ENCODE peak calls at places on chromosome 18, in six cellular contexts. One of them, this sample, is unnamed.
A peak's percentile ranks its signal among the peaks of the same experiment; 100 is the strongest.

GRCh38 chr18:36035253-36035652 is 32.1 kb downstream of the RPRD1A start:
- DNase-seq in SW480: no peak
- DNase-seq in CD8-positive, alpha-beta memory T cell: no peak
- DNase-seq in fibroblast of mammary gland: no peak
- DNase-seq in activated T-helper 1 cell treated with anti-CD3 and anti-CD28 coated beads, Interleukin-2, amount 50 U/mL, for 16 hours: no peak
- DNase-seq in NCI-H146: peak; percentile 94
- DNase-seq in this sample: peak; percentile 45

GRCh38 chr18:7017013-7017412 is 100.6 kb downstream of the LAMA1 start:
- DNase-seq in SW480: no peak
- DNase-seq in CD8-positive, alpha-beta memory T cell: no peak
- DNase-seq in fibroblast of mammary gland: peak; percentile 51
- DNase-seq in activated T-helper 1 cell treated with anti-CD3 and anti-CD28 coated beads, Interleukin-2, amount 50 U/mL, for 16 hours: no peak
- DNase-seq in NCI-H146: no peak
- DNase-seq in this sample: no peak

GRCh38 chr18:52903858-52904257 is 563.9 kb downstream of the DCC start:
- DNase-seq in SW480: peak; percentile 2
- DNase-seq in CD8-positive, alpha-beta memory T cell: no peak
- DNase-seq in fibroblast of mammary gland: peak; percentile 3
- DNase-seq in activated T-helper 1 cell treated with anti-CD3 and anti-CD28 coated beads, Interleukin-2, amount 50 U/mL, for 16 hours: no peak
- DNase-seq in NCI-H146: peak; percentile 63
- DNase-seq in this sample: peak; percentile 88

GRCh38 chr18:31741096-31741735 is 19.5 kb downstream of the SLC25A52 start:
- DNase-seq in SW480: no peak
- DNase-seq in CD8-positive, alpha-beta memory T cell: peak; percentile 34
- DNase-seq in fibroblast of mammary gland: peak; percentile 54
- DNase-seq in activated T-helper 1 cell treated with anti-CD3 and anti-CD28 coated beads, Interleukin-2, amount 50 U/mL, for 16 hours: peak; percentile 27
- DNase-seq in NCI-H146: peak; percentile 8
- DNase-seq in this sample: peak; percentile 54

GRCh38 chr18:76722224-76723061 is 99.9 kb upstream of the ZNF236 start:
- DNase-seq in SW480: no peak
- DNase-seq in CD8-positive, alpha-beta memory T cell: no peak
- DNase-seq in fibroblast of mammary gland: no peak
- DNase-seq in activated T-helper 1 cell treated with anti-CD3 and anti-CD28 coated beads, Interleukin-2, amount 50 U/mL, for 16 hours: no peak
- DNase-seq in NCI-H146: no peak
- DNase-seq in this sample: no peak

GRCh38 chr18:79400091-79400590 is 4.4 kb downstream of the NFATC1 start:
- DNase-seq in SW480: no peak
- DNase-seq in CD8-positive, alpha-beta memory T cell: peak; percentile 44
- DNase-seq in fibroblast of mammary gland: no peak
- DNase-seq in activated T-helper 1 cell treated with anti-CD3 and anti-CD28 coated beads, Interleukin-2, amount 50 U/mL, for 16 hours: no peak
- DNase-seq in NCI-H146: peak; percentile 63
- DNase-seq in this sample: peak; percentile 30

GRCh38 chr18:7749510-7749981 is 182.4 kb downstream of the PTPRM start:
- DNase-seq in SW480: no peak
- DNase-seq in CD8-positive, alpha-beta memory T cell: no peak
- DNase-seq in fibroblast of mammary gland: no peak
- DNase-seq in activated T-helper 1 cell treated with anti-CD3 and anti-CD28 coated beads, Interleukin-2, amount 50 U/mL, for 16 hours: no peak
- DNase-seq in NCI-H146: no peak
- DNase-seq in this sample: peak; percentile 38

GRCh38 chr18:72542993-72543361 is 1.2 kb downstream of the CBLN2 start:
- DNase-seq in SW480: no peak
- DNase-seq in CD8-positive, alpha-beta memory T cell: no peak
- DNase-seq in fibroblast of mammary gland: no peak
- DNase-seq in activated T-helper 1 cell treated with anti-CD3 and anti-CD28 coated beads, Interleukin-2, amount 50 U/mL, for 16 hours: no peak
- DNase-seq in NCI-H146: peak; percentile 83
- DNase-seq in this sample: peak; percentile 81

GRCh38 chr18:46630160-46630559 is 26.9 kb downstream of the LOXHD1 start:
- DNase-seq in SW480: no peak
- DNase-seq in CD8-positive, alpha-beta memory T cell: no peak
- DNase-seq in fibroblast of mammary gland: peak; percentile 33
- DNase-seq in activated T-helper 1 cell treated with anti-CD3 and anti-CD28 coated beads, Interleukin-2, amount 50 U/mL, for 16 hours: no peak
- DNase-seq in NCI-H146: no peak
- DNase-seq in this sample: peak; percentile 22

GRCh38 chr18:57974585-57974984 is 69.4 kb upstream of the NEDD4L start:
- DNase-seq in SW480: no peak
- DNase-seq in CD8-positive, alpha-beta memory T cell: no peak
- DNase-seq in fibroblast of mammary gland: no peak
- DNase-seq in activated T-helper 1 cell treated with anti-CD3 and anti-CD28 coated beads, Interleukin-2, amount 50 U/mL, for 16 hours: no peak
- DNase-seq in NCI-H146: no peak
- DNase-seq in this sample: no peak

GRCh38 chr18:22420649-22421048 is 2.9 kb upstream of the CTAGE1 start:
- DNase-seq in SW480: no peak
- DNase-seq in CD8-positive, alpha-beta memory T cell: no peak
- DNase-seq in fibroblast of mammary gland: no peak
- DNase-seq in activated T-helper 1 cell treated with anti-CD3 and anti-CD28 coated beads, Interleukin-2, amount 50 U/mL, for 16 hours: no peak
- DNase-seq in NCI-H146: no peak
- DNase-seq in this sample: no peak

GRCh38 chr18:22346342-22346967 is 71.3 kb downstream of the CTAGE1 start:
- DNase-seq in SW480: no peak
- DNase-seq in CD8-positive, alpha-beta memory T cell: peak; percentile 59
- DNase-seq in fibroblast of mammary gland: peak; percentile 79
- DNase-seq in activated T-helper 1 cell treated with anti-CD3 and anti-CD28 coated beads, Interleukin-2, amount 50 U/mL, for 16 hours: no peak
- DNase-seq in NCI-H146: no peak
- DNase-seq in this sample: peak; percentile 2

GRCh38 chr18:22913861-22914260 is 19.3 kb upstream of the RBBP8 start:
- DNase-seq in SW480: no peak
- DNase-seq in CD8-positive, alpha-beta memory T cell: no peak
- DNase-seq in fibroblast of mammary gland: no peak
- DNase-seq in activated T-helper 1 cell treated with anti-CD3 and anti-CD28 coated beads, Interleukin-2, amount 50 U/mL, for 16 hours: no peak
- DNase-seq in NCI-H146: peak; percentile 12
- DNase-seq in this sample: peak; percentile 97

GRCh38 chr18:35029770-35030169 is 11.4 kb upstream of the MAPRE2 start:
- DNase-seq in SW480: no peak
- DNase-seq in CD8-positive, alpha-beta memory T cell: peak; percentile 54
- DNase-seq in fibroblast of mammary gland: no peak
- DNase-seq in activated T-helper 1 cell treated with anti-CD3 and anti-CD28 coated beads, Interleukin-2, amount 50 U/mL, for 16 hours: no peak
- DNase-seq in NCI-H146: no peak
- DNase-seq in this sample: peak; percentile 45

GRCh38 chr18:59547691-59548182 is 149.5 kb downstream of the CCBE1 start:
- DNase-seq in SW480: no peak
- DNase-seq in CD8-positive, alpha-beta memory T cell: no peak
- DNase-seq in fibroblast of mammary gland: peak; percentile 93
- DNase-seq in activated T-helper 1 cell treated with anti-CD3 and anti-CD28 coated beads, Interleukin-2, amount 50 U/mL, for 16 hours: no peak
- DNase-seq in NCI-H146: no peak
- DNase-seq in this sample: no peak

GRCh38 chr18:32355896-32356295 is 114.8 kb downstream of the GAREM1 start:
- DNase-seq in SW480: no peak
- DNase-seq in CD8-positive, alpha-beta memory T cell: no peak
- DNase-seq in fibroblast of mammary gland: peak; percentile 84
- DNase-seq in activated T-helper 1 cell treated with anti-CD3 and anti-CD28 coated beads, Interleukin-2, amount 50 U/mL, for 16 hours: no peak
- DNase-seq in NCI-H146: no peak
- DNase-seq in this sample: no peak

GRCh38 chr18:77039196-77040140 is 93.1 kb downstream of the MBP start:
- DNase-seq in SW480: no peak
- DNase-seq in CD8-positive, alpha-beta memory T cell: no peak
- DNase-seq in fibroblast of mammary gland: peak; percentile 60
- DNase-seq in activated T-helper 1 cell treated with anti-CD3 and anti-CD28 coated beads, Interleukin-2, amount 50 U/mL, for 16 hours: no peak
- DNase-seq in NCI-H146: no peak
- DNase-seq in this sample: no peak

GRCh38 chr18:28114472-28114871 is 62.5 kb downstream of the CDH2 start:
- DNase-seq in SW480: no peak
- DNase-seq in CD8-positive, alpha-beta memory T cell: no peak
- DNase-seq in fibroblast of mammary gland: peak; percentile 83
- DNase-seq in activated T-helper 1 cell treated with anti-CD3 and anti-CD28 coated beads, Interleukin-2, amount 50 U/mL, for 16 hours: no peak
- DNase-seq in NCI-H146: no peak
- DNase-seq in this sample: no peak

GRCh38 chr18:46250084-46250811 is 146.1 kb downstream of the HAUS1 start:
- DNase-seq in SW480: no peak
- DNase-seq in CD8-positive, alpha-beta memory T cell: peak; percentile 72
- DNase-seq in fibroblast of mammary gland: peak; percentile 51
- DNase-seq in activated T-helper 1 cell treated with anti-CD3 and anti-CD28 coated beads, Interleukin-2, amount 50 U/mL, for 16 hours: peak; percentile 14
- DNase-seq in NCI-H146: peak; percentile 46
- DNase-seq in this sample: peak; percentile 99

This sample was measured in DMS53.